ENCODE peak calls at places on chromosomes 2 and 18, in six cellular contexts. L is H1, K is H9, U is IMR-90, O is neuronal stem cell, X is mesenchymal stem cell. Y is an unnamed sample.

GRCh38 chr2:216287251-216287650 is 85.0 kb downstream of the MARCHF4 start:
- DNase-seq in X (peak), U (no peak), K (no peak), L (no peak), O (no peak), Y (no peak)

GRCh38 chr2:49972699-49973098 is 818.4 kb upstream of the FSHR start:
- DNase-seq in O (peak), X (no peak), K (peak), L (peak), U (no peak), Y (no peak)

GRCh38 chr2:119702918-119703401 is 24.0 kb downstream of the TMEM177 start:
- DNase-seq in O (peak), U (peak), K (peak), L (peak), X (peak), Y (peak)

GRCh38 chr2:16250886-16251285 is 310.5 kb downstream of the MYCN start:
- DNase-seq in L (no peak), U (no peak), O (no peak), X (no peak), K (no peak), Y (peak)

GRCh38 chr18:56112013-56112749 is 524.2 kb upstream of the TCF4 start:
- DNase-seq in O (no peak), L (no peak), K (no peak), U (peak), X (no peak), Y (no peak)

GRCh38 chr18:77164762-77165485 is 32.3 kb upstream of the MBP start:
- DNase-seq in O (no peak), K (no peak), L (no peak), U (no peak), X (no peak), Y (no peak)

GRCh38 chr2:232588680-232589585 is 38.4 kb downstream of the EIF4E2 start:
- DNase-seq in X (no peak), L (no peak), O (no peak), K (no peak), U (peak), Y (no peak)

GRCh38 chr2:68744517-68744916 is 9.9 kb downstream of the ARHGAP25 start:
- DNase-seq in O (no peak), L (no peak), U (no peak), K (no peak), X (no peak), Y (no peak)

GRCh38 chr2:191569025-191569424 is 108.9 kb upstream of the NABP1 start:
- DNase-seq in X (no peak), U (no peak), O (no peak), K (peak), L (no peak), Y (no peak)

GRCh38 chr18:2948038-2948437 is 64.9 kb downstream of the LPIN2 start:
- DNase-seq in X (peak), L (no peak), O (no peak), K (no peak), U (peak), Y (peak)

GRCh38 chr2:156456616-156457015 is 20.4 kb downstream of the GPD2 start:
- DNase-seq in U (peak), X (no peak), L (no peak), O (no peak), K (no peak), Y (no peak)

GRCh38 chr2:173544621-173545363 is 190.1 kb downstream of the CDCA7 start:
- DNase-seq in U (no peak), O (no peak), X (no peak), L (no peak), K (no peak), Y (no peak)

GRCh38 chr2:84735383-84735782 is 145.5 kb downstream of the TRABD2A start:
- DNase-seq in L (no peak), K (no peak), X (no peak), O (no peak), U (peak), Y (no peak)
- H2AFZ ChIP-seq in L (no peak), K (no peak), X (no peak), O (no peak), U (no peak), Y (no peak)

GRCh38 chr18:62976227-62976626 is 260.9 kb downstream of the PHLPP1 start:
- DNase-seq in K (no peak), L (no peak), O (no peak), X (no peak), U (no peak), Y (no peak)

GRCh38 chr18:62975785-62976184 is 260.4 kb downstream of the PHLPP1 start:
- DNase-seq in U (no peak), K (no peak), O (no peak), L (no peak), X (no peak), Y (no peak)

GRCh38 chr18:62974928-62975675 is 259.8 kb downstream of the PHLPP1 start:
- DNase-seq in U (no peak), O (no peak), X (no peak), K (no peak), L (no peak), Y (no peak)

GRCh38 chr18:62973689-62974088 is 258.3 kb downstream of the PHLPP1 start:
- DNase-seq in O (no peak), K (no peak), L (no peak), X (no peak), U (no peak), Y (no peak)

DNA sequence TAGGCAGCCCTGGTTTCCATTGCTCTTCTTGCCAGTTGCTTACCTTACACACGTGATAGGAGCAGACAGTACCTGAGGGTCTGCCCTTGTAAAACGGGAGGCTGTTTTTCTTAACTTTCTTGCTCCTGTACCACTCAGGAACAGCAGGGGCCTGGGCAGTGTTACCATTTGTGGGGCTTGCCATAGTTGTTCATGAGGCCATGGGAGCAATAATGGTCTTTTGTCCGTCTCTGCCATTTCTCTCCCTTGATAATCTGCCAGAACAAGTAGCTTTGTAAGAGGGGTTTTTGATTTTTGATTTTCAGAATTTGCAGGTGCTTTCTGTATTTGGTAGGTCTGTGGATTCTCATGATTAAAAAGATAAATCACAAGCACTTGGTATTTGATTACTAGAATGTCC is 259.0 kb downstream of the PHLPP1 start:
- DNase-seq in X (no peak), O (no peak), U (no peak), K (no peak), L (no peak), Y (no peak)
- H4K91ac ChIP-seq in X (no peak), O (no peak), U (no peak), K (no peak), L (no peak), Y (no peak)

DNA sequence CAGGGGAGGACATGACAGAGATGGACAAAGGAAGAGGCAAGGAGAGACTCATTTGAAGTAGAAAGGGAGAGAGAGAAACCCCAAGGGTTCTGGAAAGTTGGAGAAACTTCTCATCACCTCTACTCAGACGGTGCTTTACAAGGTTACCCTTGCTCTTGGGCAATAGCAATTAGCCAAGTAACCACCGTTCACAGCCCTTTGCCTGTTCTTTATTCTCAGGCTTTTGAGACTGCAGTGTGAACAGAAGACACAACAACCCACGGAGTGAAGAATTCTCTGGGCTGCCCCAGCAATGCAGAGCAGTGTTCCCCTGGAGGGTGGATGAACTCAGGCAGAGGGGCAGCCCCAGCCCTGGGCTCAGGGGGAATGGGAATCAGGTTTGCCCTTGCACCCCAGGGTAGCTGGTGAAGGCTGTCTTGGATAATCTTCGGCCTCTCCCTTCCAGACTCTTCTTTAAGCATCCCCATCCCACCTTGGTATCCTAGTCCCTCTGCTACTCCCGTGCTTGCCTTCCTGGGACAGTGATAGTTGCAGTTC is 69.1 kb downstream of the MCFD2 start:
- DNase-seq in O (no peak), X (no peak), U (no peak), L (no peak), K (no peak), Y (no peak)
- H3K9ac ChIP-seq in O (no peak), X (peak), U (peak), L (no peak), K (no peak), Y (no peak)

DNA sequence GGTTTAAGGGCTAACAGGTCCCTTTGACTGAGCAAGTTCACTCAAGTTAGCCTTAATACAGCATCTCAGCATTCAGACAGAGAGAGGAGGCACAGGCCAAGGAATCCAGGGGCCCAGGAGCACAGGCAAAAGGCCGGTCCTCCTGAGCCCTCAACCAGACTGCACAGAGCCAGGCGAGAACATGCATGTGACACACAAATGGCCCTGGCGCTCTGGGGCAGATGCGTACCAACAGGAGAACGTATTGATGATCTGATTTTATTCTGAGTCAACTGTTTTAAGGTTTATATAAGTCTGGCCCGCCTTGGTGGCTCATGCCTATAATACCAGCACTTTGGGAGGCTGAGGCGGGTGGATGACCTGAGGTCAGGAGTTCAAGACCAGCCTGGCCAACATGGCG is 34.9 kb downstream of the KCNIP3 start:
- DNase-seq in U (no peak), X (no peak), O (no peak), L (no peak), K (no peak), Y (no peak)
- H2AFZ ChIP-seq in U (no peak), X (no peak), O (no peak), L (no peak), K (no peak), Y (no peak)

GRCh38 chr18:4204151-4204720 is 250.9 kb downstream of the DLGAP1 start:
- DNase-seq in O (no peak), U (no peak), X (no peak), K (no peak), L (no peak), Y (no peak)

GRCh38 chr18:4203525-4203924 is 251.6 kb downstream of the DLGAP1 start:
- DNase-seq in X (no peak), U (no peak), O (no peak), L (no peak), K (no peak), Y (no peak)

GRCh38 chr18:4207383-4207782 is 247.7 kb downstream of the DLGAP1 start:
- DNase-seq in L (peak), K (peak), X (no peak), O (no peak), U (no peak), Y (no peak)

DNA sequence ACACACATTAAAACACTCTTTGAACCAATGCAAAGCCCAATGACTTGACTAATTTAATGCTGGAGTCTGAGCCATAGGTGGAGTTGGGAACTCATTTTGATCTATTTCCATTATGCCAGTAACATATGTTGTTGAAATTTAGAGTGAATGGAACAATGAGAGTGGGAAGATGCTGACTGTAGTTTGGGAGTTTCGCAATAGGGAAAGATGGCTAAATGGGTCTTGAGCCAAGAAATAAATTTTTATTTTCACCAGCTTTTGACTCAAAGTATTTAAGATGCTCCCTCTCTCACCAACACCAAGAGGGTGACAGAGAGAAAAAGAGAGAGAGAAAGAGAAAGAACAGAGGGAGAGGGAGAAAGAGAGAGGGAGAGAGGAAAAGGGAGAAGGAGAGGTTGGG is 246.7 kb downstream of the DLGAP1 start:
- DNase-seq in U (no peak), K (no peak), X (no peak), L (no peak), O (no peak), Y (no peak)
- H4K91ac ChIP-seq in U (no peak), K (no peak), X (no peak), L (no peak), O (no peak), Y (no peak)

GRCh38 chr2:40820319-40820718 is 368.4 kb upstream of the SLC8A1 start:
- DNase-seq in O (no peak), K (no peak), U (peak), L (no peak), X (no peak), Y (peak)
- H3K9ac ChIP-seq in O (no peak), K (no peak), U (no peak), L (no peak), X (peak), Y (no peak)